ENCODE peak calls at places on chromosomes 12 and 14, in ten cellular contexts. V, G, L, X, U, T, N, P, E and B are unnamed samples.

GRCh38 chr12:117189725-117190209 is 503 bp downstream of the FBXO21 start:
- DNase-seq in L (peak), U (peak), X (peak), G (no peak), P (peak), T (peak), E (peak), N (peak), V (peak), B (peak)

GRCh38 chr12:104049278-104050257 is at the start of gene GLT8D2:
- DNase-seq in T (peak), U (peak), G (peak), V (peak), P (peak), N (no peak), X (peak), L (peak), E (peak), B (peak)

GRCh38 chr14:68911594-68912227 is 67.4 kb downstream of the ACTN1 start:
- DNase-seq in X (peak), N (peak), E (peak), G (no peak), L (peak), V (peak), T (peak), P (peak), U (peak), B (peak)

GRCh38 chr12:47017901-47018479 is 61.4 kb upstream of the PCED1B start:
- DNase-seq in E (no peak), G (no peak), P (no peak), N (peak), V (no peak), U (no peak), X (peak), T (peak), L (no peak), B (no peak)

GRCh38 chr14:104782086-104782822 is 13.3 kb downstream of the AKT1 start:
- DNase-seq in V (no peak), G (no peak), T (no peak), N (no peak), X (no peak), E (no peak), L (no peak), P (no peak), U (no peak), B (no peak)

GRCh38 chr12:65826513-65827171 is 2.4 kb downstream of the HMGA2 start:
- DNase-seq in E (no peak), N (peak), V (peak), P (no peak), L (peak), U (peak), X (peak), T (peak), G (peak), B (no peak)

GRCh38 chr14:59422069-59422881 is 42.9 kb downstream of the GPR135 start:
- DNase-seq in G (no peak), N (no peak), L (no peak), U (peak), T (no peak), P (no peak), X (peak), E (no peak), V (no peak), B (no peak)

GRCh38 chr14:92570863-92571262 is 57.3 kb downstream of the RIN3 start:
- DNase-seq in P (no peak), U (no peak), G (no peak), X (no peak), L (no peak), N (no peak), T (no peak), E (no peak), V (no peak), B (no peak)

GRCh38 chr14:90785474-90785873 is 30.8 kb downstream of the TTC7B start:
- DNase-seq in X (peak), U (no peak), E (peak), T (peak), N (peak), V (peak), L (peak), P (peak), G (no peak), B (no peak)

GRCh38 chr12:120438495-120439198 is 734 bp downstream of the COX6A1 start:
- DNase-seq in L (no peak), G (no peak), X (no peak), P (no peak), E (no peak), U (no peak), V (no peak), N (no peak), T (peak), B (no peak)

GRCh38 chr12:120432772-120433525 is 5.0 kb upstream of the COX6A1 start:
- DNase-seq in P (no peak), E (no peak), T (no peak), N (no peak), G (no peak), L (no peak), U (no peak), X (no peak), V (no peak), B (no peak)

GRCh38 chr12:120439646-120440247 is 1.8 kb downstream of the COX6A1 start:
- DNase-seq in T (peak), L (peak), X (peak), G (no peak), P (no peak), V (peak), U (peak), E (peak), N (peak), B (no peak)

GRCh38 chr12:120437735-120438494 is at the start of gene COX6A1:
- DNase-seq in P (peak), L (peak), V (peak), G (peak), U (peak), T (peak), N (peak), X (peak), E (peak), B (peak)
- TF ChIP-seq CTCF in P (peak), L (no peak), V (no peak), G (peak), U (no peak), T (no peak), N (no peak), X (no peak), E (no peak), B (no peak)

DNA sequence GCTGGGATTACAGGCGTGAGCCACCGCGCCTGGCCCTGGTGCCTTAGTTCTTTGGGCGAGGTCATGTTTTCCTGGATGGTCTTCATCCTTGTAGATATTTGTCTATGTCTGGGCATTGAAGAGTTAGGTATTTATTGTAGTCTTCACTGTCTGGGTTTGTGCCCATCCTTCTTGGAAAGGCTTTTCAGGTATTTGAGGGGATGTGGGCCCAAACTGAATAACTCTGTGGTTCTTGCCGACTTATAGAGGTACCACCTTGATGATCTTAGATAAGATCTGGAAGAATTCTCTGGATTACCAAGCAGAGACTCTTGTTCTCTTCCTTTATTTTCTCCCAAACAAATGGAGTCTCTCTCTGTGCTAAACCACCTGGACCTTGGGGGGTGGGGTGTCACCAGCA is 18.9 kb downstream of the FGD4 start:
- DNase-seq in U (no peak), T (no peak), X (no peak), E (no peak), G (no peak), L (no peak), P (no peak), V (no peak), N (no peak), B (no peak)
- TF ChIP-seq CTCF in U (no peak), T (no peak), X (no peak), E (no peak), G (no peak), L (no peak), P (no peak), V (no peak), N (no peak), B (no peak)

GRCh38 chr14:101225116-101225728 is 321.7 kb upstream of the RTL1 start:
- DNase-seq in T (no peak), V (no peak), L (peak), U (no peak), N (no peak), X (no peak), P (no peak), G (no peak), E (peak), B (no peak)

GRCh38 chr14:101226603-101227425 is 323.3 kb upstream of the RTL1 start:
- DNase-seq in P (no peak), T (no peak), N (no peak), V (no peak), E (no peak), U (no peak), G (no peak), L (peak), X (no peak), B (no peak)

GRCh38 chr14:101224356-101225115 is 321.0 kb upstream of the RTL1 start:
- DNase-seq in V (no peak), X (no peak), N (no peak), L (peak), U (peak), G (no peak), P (no peak), E (peak), T (no peak), B (no peak)

GRCh38 chr14:101226265-101226602 is 322.7 kb upstream of the RTL1 start:
- DNase-seq in N (no peak), P (no peak), G (no peak), T (no peak), V (no peak), L (peak), E (no peak), X (no peak), U (no peak), B (no peak)

DNA sequence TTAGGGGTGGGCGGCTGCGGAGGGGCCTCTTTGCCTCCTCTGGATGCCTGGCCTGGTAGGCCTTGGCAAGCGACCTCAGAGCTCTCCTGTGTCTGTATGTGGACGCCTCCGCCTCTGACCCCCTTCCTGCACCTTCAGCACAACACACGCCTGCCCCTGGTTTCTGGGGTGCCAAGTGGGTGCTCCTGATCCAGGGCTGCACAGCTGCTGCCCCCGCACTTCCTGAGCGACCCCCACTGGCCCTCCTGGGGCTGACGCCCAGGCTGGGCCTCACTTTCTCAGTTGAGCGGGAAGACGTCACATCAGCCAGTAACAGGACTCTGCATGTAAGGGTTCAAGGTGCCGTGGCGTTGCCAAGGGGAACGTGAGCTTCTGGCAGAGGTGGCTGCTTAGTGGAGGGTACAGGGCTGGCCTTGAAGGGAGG is 322.2 kb upstream of the RTL1 start:
- DNase-seq in N (no peak), L (peak), E (no peak), U (no peak), G (no peak), X (no peak), V (no peak), T (no peak), P (no peak), B (no peak)
- TF ChIP-seq CTCF in N (no peak), L (no peak), E (no peak), U (no peak), G (no peak), X (no peak), V (no peak), T (no peak), P (no peak), B (no peak)

DNA sequence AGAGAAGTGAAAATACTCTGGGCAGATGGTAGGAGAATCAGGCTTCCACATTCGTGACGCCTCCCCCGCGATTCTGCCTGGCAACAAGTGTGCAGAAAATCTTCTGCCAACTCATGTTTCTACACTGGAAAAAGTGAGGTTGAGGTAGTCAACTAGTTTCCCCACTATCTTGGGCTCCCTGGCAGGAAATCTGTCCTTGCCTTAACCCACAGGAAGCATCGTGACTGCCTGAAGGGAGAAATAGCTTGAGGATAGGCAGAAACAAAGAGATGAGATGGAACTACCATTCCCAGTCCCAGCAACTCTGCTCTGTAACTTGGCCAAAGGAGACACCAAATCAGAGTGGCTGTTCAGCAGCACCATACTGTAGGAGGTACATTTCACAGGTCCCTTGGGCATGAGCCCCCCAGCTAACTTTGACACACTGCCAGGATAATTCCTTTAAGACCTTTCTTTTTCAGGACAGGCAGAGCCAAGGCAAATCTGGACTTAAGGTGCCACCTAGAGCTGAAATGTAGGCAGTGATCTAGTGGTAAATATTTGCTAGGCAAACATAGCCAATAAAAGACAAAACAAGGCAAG is 205.0 kb downstream of the PTPRO start:
- DNase-seq in V (no peak), N (peak), L (peak), X (peak), P (no peak), E (no peak), U (peak), T (peak), G (no peak), B (peak)
- TF ChIP-seq CTCF in V (peak), N (peak), L (peak), X (peak), P (no peak), E (no peak), U (peak), T (peak), G (peak), B (no peak)